ENCODE peak calls at places on chromosomes 2 and 18, in seven cellular contexts. Z, D, H, N, L, J and S are unnamed samples.

GRCh38 chr2:1990724-1991123 is 246.4 kb upstream of the PXDN start:
- DNase-seq in N (no peak), J (no peak), L (no peak), D (no peak), H (no peak), Z (peak; percentile 86), S (no peak)

GRCh38 chr2:240187989-240188590 is 47.6 kb upstream of the OTOS start:
- DNase-seq in H (no peak), L (no peak), N (no peak), D (no peak), Z (no peak), J (no peak), S (no peak)

GRCh38 chr2:57515366-57515765 is 531.2 kb upstream of the VRK2 start:
- DNase-seq in Z (no peak), D (no peak), H (no peak), L (no peak), J (no peak), N (no peak), S (no peak)

GRCh38 chr18:10201655-10202054 is 252.8 kb upstream of the APCDD1 start:
- DNase-seq in Z (no peak), L (no peak), J (no peak), D (no peak), N (no peak), H (no peak), S (no peak)

GRCh38 chr2:191961556-191961955 is 114.7 kb upstream of the CAVIN2 start:
- DNase-seq in H (peak; percentile 48), L (no peak), J (peak; percentile 31), D (no peak), Z (no peak), N (no peak), S (no peak)

GRCh38 chr2:123870877-123871276 is 154.2 kb upstream of the CNTNAP5 start:
- DNase-seq in J (no peak), H (no peak), Z (no peak), N (no peak), L (no peak), D (no peak), S (no peak)

GRCh38 chr2:197349699-197350098 is 39.1 kb upstream of the ANKRD44 start:
- DNase-seq in Z (no peak), D (no peak), N (no peak), L (no peak), J (no peak), H (no peak), S (no peak)

GRCh38 chr2:47688561-47688960 is 94.4 kb upstream of the MSH6 start:
- DNase-seq in N (no peak), J (no peak), D (no peak), H (peak; percentile 2), Z (peak; percentile 14), L (no peak), S (peak; percentile 60)

GRCh38 chr2:40213071-40213470 is 238.8 kb downstream of the SLC8A1 start:
- DNase-seq in D (no peak), L (no peak), J (peak; percentile 83), Z (no peak), H (peak; percentile 63), N (no peak), S (no peak)

GRCh38 chr18:33866386-33866785 is 288.4 kb downstream of the ASXL3 start:
- DNase-seq in J (no peak), Z (no peak), D (no peak), N (no peak), H (no peak), L (no peak), S (no peak)

GRCh38 chr2:142472382-142472781 is 341.6 kb upstream of the LRP1B start:
- DNase-seq in Z (no peak), N (no peak), J (no peak), H (no peak), L (no peak), D (no peak), S (no peak)

GRCh38 chr2:30971291-30972025 is 164.2 kb upstream of the CAPN13 start:
- DNase-seq in L (no peak), H (no peak), D (no peak), Z (no peak), N (no peak), J (no peak), S (no peak)

GRCh38 chr2:164847966-164848365 is 6.3 kb upstream of the COBLL1 start:
- DNase-seq in N (no peak), J (no peak), L (no peak), Z (no peak), D (no peak), H (no peak), S (no peak)

GRCh38 chr2:207219716-207220414 is 54.1 kb upstream of the KLF7 start:
- DNase-seq in N (no peak), Z (no peak), J (peak; percentile 88), H (peak; percentile 81), L (no peak), D (no peak), S (no peak)

GRCh38 chr2:239290618-239291504 is 110.0 kb downstream of the HDAC4 start:
- DNase-seq in H (peak; percentile 85), N (peak; percentile 93), L (peak; percentile 14), J (no peak), D (no peak), Z (peak; percentile 73), S (no peak)

GRCh38 chr18:51077217-51077616 is 47.2 kb downstream of the SMAD4 start:
- DNase-seq in D (no peak), J (peak; percentile 62), H (no peak), N (no peak), L (no peak), Z (no peak), S (no peak)

GRCh38 chr2:120321721-120322284 is 24.1 kb upstream of the INHBB start:
- DNase-seq in D (no peak), J (no peak), N (no peak), L (no peak), H (no peak), Z (no peak), S (no peak)

GRCh38 chr2:120319686-120320317 is 26.1 kb upstream of the INHBB start:
- DNase-seq in N (no peak), Z (no peak), J (no peak), H (no peak), L (no peak), D (no peak), S (no peak)

GRCh38 chr2:120318626-120319025 is 27.3 kb upstream of the INHBB start:
- DNase-seq in D (no peak), N (peak; percentile 74), J (no peak), L (no peak), Z (no peak), H (peak; percentile 77), S (no peak)

GRCh38 chr2:120319135-120319534 is 26.8 kb upstream of the INHBB start:
- DNase-seq in D (no peak), H (no peak), L (no peak), N (no peak), J (no peak), Z (no peak), S (no peak)

GRCh38 chr2:120320318-120320851 is 25.6 kb upstream of the INHBB start:
- DNase-seq in L (no peak), H (peak; percentile 11), Z (no peak), N (no peak), J (peak; percentile 20), D (no peak), S (no peak)
- H3K4me3 ChIP-seq in L (no peak overlapping the region), H (no peak overlapping the region), Z (no peak overlapping the region), N (no peak overlapping the region), J (no peak overlapping the region), D (no peak overlapping the region), S (no peak overlapping the region)

GRCh38 chr18:29862824-29863223 is 1179.7 kb downstream of the DSC3 start:
- DNase-seq in Z (no peak), L (no peak), D (no peak), J (no peak), N (no peak), H (no peak), S (no peak)
- H3K4me3 ChIP-seq in Z (no peak overlapping the region), L (no peak overlapping the region), D (no peak overlapping the region), J (no peak overlapping the region), N (no peak overlapping the region), H (no peak overlapping the region), S (no peak overlapping the region)

GRCh38 chr2:20439503-20439902 is 7.4 kb upstream of the RHOB start:
- DNase-seq in D (no peak), H (no peak), J (no peak), Z (no peak), N (peak; percentile 20), L (peak; percentile 8), S (no peak)
- H3K4me3 ChIP-seq in D (no peak overlapping the region), H (no peak overlapping the region), J (no peak overlapping the region), Z (no peak overlapping the region), N (no peak overlapping the region), L (no peak overlapping the region), S (no peak overlapping the region)

GRCh38 chr2:232522014-232522854 is 2.0 kb downstream of the PRSS56 start:
- DNase-seq in N (peak; percentile 86), J (no peak), D (peak; percentile 66), L (peak; percentile 57), Z (peak; percentile 37), H (no peak), S (no peak)
- H3K4me3 ChIP-seq in N (peak overlapping the region; percentile 81), J (no peak overlapping the region), D (peak overlapping the region; percentile 20), L (no peak overlapping the region), Z (peak overlapping the region; percentile 19), H (no peak overlapping the region), S (no peak overlapping the region)

DNA sequence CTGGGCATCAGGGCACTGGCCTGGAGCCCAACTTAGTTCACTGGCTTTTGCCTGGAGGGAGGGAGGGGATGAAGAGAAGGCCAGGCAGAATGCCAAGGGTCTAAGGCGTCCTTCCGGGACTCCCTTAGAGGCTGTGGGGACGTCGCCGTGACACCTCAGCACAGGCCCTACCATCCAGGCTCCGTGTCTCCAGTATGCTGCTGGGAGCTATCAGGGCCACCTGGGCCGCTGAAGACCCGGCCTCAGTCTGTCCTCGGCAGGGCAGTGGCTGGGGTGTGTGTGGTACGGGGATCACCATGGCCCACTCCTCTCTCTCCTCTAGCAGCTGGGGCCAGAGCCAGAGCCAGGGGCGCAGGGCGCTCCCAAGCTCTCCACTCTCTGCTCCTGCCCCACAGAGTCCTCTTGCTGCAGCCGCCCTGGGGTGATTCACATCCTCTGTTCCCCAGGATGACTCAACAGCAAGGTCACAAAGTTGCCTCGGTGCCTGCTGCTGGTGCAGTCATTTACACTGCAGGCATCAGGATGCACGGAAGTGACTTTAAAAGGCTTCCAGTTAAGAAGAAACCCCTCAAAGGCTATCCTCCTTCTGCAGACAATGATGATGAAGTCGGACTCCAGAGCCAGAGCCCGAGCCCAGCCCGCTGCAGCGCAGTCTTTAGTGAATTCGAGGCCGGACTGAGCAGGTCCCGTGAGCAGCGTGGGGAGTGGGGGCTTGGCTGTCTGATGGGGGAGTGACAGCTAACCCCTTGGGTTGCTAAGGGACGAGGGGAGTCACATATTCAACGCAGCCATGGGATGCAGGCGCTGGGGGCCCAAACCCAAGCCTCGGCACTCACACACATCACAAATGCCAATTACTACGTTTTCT is 31.9 kb downstream of the SNORC start:
- DNase-seq in L (no peak), N (no peak), Z (peak; percentile 65), D (no peak), J (peak; percentile 94), H (peak; percentile 86), S (no peak)
- H3K4me3 ChIP-seq in L (no peak overlapping the region), N (no peak overlapping the region), Z (no peak overlapping the region), D (no peak overlapping the region), J (no peak overlapping the region), H (no peak overlapping the region), S (no peak overlapping the region)

GRCh38 chr18:70288851-70289328 is at the start of gene SOCS6:
- DNase-seq in D (peak; percentile 12), J (peak; percentile 66), H (peak; percentile 56), Z (peak; percentile 78), N (peak; percentile 79), L (peak; percentile 63), S (peak; percentile 28)
- H3K4me3 ChIP-seq in D (peak within 1 kb of the TSS; percentile 48), J (peak within 1 kb of the TSS; percentile 53), H (peak within 1 kb of the TSS; percentile 86), Z (peak within 1 kb of the TSS; percentile 72), N (peak within 1 kb of the TSS; percentile 89), L (peak within 1 kb of the TSS; percentile 87), S (peak within 1 kb of the TSS; percentile 53)